ENCODE peak calls at places on chromosome 21, in five cellular contexts. One of them, this sample, is unnamed.

GRCh38 chr21:44764319-44765230 is 37.0 kb downstream of the UBE2G2 start:
- DNase-seq in T47D: no peak
- DNase-seq in amniotic epithelial cell: no peak
- DNase-seq in NCI-H510A: no peak
- DNase-seq in glutamatergic neuron: no peak
- DNase-seq in this sample: no peak

GRCh38 chr21:43634618-43635017 is 24.7 kb downstream of the HSF2BP start:
- DNase-seq in glutamatergic neuron: no peak
- DNase-seq in T47D: no peak
- DNase-seq in NCI-H510A: no peak
- DNase-seq in amniotic epithelial cell: no peak
- DNase-seq in this sample: no peak

GRCh38 chr21:29382029-29382654 is 83.4 kb downstream of the BACH1 start:
- DNase-seq in T47D: peak
- DNase-seq in amniotic epithelial cell: peak
- DNase-seq in NCI-H510A: no peak
- DNase-seq in glutamatergic neuron: no peak
- DNase-seq in this sample: no peak

GRCh38 chr21:16002872-16003466 is 273.2 kb downstream of the USP25 start:
- DNase-seq in T47D: peak
- DNase-seq in glutamatergic neuron: no peak
- DNase-seq in amniotic epithelial cell: peak
- DNase-seq in NCI-H510A: no peak
- DNase-seq in this sample: peak

GRCh38 chr21:34074283-34075098 is 1.1 kb downstream of the MRPS6 start:
- DNase-seq in glutamatergic neuron: no peak
- DNase-seq in amniotic epithelial cell: no peak
- DNase-seq in T47D: peak
- DNase-seq in NCI-H510A: no peak
- DNase-seq in this sample: no peak

GRCh38 chr21:45111703-45112102 is 37.3 kb downstream of the ADARB1 start:
- DNase-seq in amniotic epithelial cell: no peak
- DNase-seq in T47D: no peak
- DNase-seq in NCI-H510A: no peak
- DNase-seq in glutamatergic neuron: no peak
- DNase-seq in this sample: no peak

GRCh38 chr21:44870748-44871495 is 2.6 kb downstream of the PTTG1IP start:
- DNase-seq in glutamatergic neuron: no peak
- DNase-seq in amniotic epithelial cell: no peak
- DNase-seq in T47D: peak
- DNase-seq in NCI-H510A: no peak
- DNase-seq in this sample: no peak

GRCh38 chr21:19353271-19353670 is 949.7 kb upstream of the TMPRSS15 start:
- DNase-seq in T47D: no peak
- DNase-seq in amniotic epithelial cell: no peak
- DNase-seq in NCI-H510A: no peak
- DNase-seq in glutamatergic neuron: no peak
- DNase-seq in this sample: no peak

GRCh38 chr21:45970674-45971486 is 10.7 kb upstream of the COL6A1 start:
- DNase-seq in amniotic epithelial cell: no peak
- DNase-seq in T47D: peak
- DNase-seq in NCI-H510A: no peak
- DNase-seq in glutamatergic neuron: peak
- DNase-seq in this sample: peak

GRCh38 chr21:31873696-31874599 is 1.1 kb downstream of the HUNK start:
- DNase-seq in T47D: peak
- DNase-seq in NCI-H510A: no peak
- DNase-seq in glutamatergic neuron: peak
- DNase-seq in amniotic epithelial cell: no peak
- DNase-seq in this sample: no peak

GRCh38 chr21:37993071-37993470 is 76.8 kb upstream of the KCNJ6 start:
- DNase-seq in glutamatergic neuron: no peak
- DNase-seq in NCI-H510A: no peak
- DNase-seq in T47D: no peak
- DNase-seq in amniotic epithelial cell: no peak
- DNase-seq in this sample: no peak